ENCODE peak calls at places on chromosomes 12 and 14, in four cellular contexts. Z is tibial artery, U is tibial nerve, Y is GM10248. W is an unnamed sample.

GRCh38 chr14:78530078-78530477 is 359.9 kb downstream of the NRXN3 start:
- DNase-seq in U (no peak), Z (no peak), Y (no peak), W (peak)

GRCh38 chr12:55824726-55825125 is 4.7 kb downstream of the DNAJC14 start:
- DNase-seq in Z (no peak), Y (no peak), U (no peak), W (no peak)

GRCh38 chr12:106942775-106943174 is 12.9 kb upstream of the TMEM263 start:
- DNase-seq in Z (no peak), Y (no peak), U (no peak), W (no peak)

GRCh38 chr12:107474639-107475539 is 210.7 kb upstream of the PWP1 start:
- DNase-seq in Y (no peak), U (no peak), Z (no peak), W (no peak)

GRCh38 chr12:132327351-132328171 is 1.8 kb downstream of the GALNT9 start:
- DNase-seq in Z (no peak), U (peak), Y (no peak), W (peak)

GRCh38 chr12:91801048-91801447 is 344.6 kb downstream of the BTG1 start:
- DNase-seq in U (no peak), Y (no peak), Z (no peak), W (no peak)

GRCh38 chr14:65879218-65880009 is 466.9 kb downstream of the FUT8 start:
- DNase-seq in Z (no peak), U (no peak), Y (no peak), W (peak)

GRCh38 chr12:31965090-31965489 is 5.9 kb downstream of the RESF1 start:
- DNase-seq in Z (no peak), U (no peak), Y (no peak), W (no peak)

GRCh38 chr12:17334784-17335183 is 728.8 kb upstream of the LMO3 start:
- DNase-seq in Y (no peak), Z (no peak), U (no peak), W (peak)

DNA sequence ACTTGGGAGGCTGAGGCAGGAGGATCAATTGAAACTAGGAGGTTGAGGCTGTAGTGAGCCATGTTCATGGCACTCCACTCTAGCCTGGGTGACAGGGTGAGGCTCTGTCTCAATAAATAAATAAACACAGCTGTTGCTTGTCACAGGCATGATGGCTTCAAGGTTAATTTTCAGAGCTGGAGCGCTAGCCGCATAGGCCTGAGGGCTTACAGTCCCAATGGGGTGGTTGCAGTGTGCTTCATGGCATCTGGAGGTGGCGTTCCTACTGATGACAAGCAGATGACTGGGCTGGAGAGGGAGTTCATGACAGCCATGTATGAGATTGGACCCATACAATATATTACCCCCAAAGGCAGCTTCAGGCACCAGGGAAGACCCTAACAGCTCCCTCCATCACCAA is 1.6 kb upstream of the FMNL3 start:
- DNase-seq in Z (no peak), U (no peak), Y (no peak), W (no peak)
- TF ChIP-seq CTCF in Z (no peak), U (no peak), Y (no peak), W (no peak)

GRCh38 chr14:59020382-59020781 is 168.1 kb upstream of the DAAM1 start:
- DNase-seq in Y (no peak), U (peak), Z (no peak), W (peak)
- TF ChIP-seq CTCF in Y (peak), U (no peak), Z (peak), W (peak)

GRCh38 chr12:94150483-94151225 is 2.3 kb downstream of the PLXNC1 start:
- DNase-seq in Y (peak), Z (no peak), U (no peak), W (no peak)
- TF ChIP-seq CTCF in Y (no peak), Z (no peak), U (no peak), W (no peak)

DNA sequence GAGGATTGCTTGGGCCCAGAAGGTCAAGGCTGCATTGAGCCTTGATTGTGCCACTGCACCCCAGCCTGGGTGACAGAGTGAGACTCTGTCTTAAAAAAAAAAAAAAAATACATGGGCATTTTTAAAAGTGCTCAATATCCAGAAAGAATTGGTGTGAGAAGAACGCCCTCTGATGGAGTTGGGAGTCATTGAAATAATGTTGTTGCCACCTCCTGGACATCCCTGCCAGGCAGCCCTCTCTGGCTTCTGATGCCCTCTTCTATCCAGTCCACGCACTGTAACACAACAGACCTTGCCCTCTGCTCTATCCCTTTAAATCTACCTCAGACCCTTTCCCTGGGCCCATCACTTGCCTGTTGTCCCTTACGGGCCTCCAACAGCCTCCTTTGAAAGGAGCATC is 4.9 kb downstream of the PTGDR start:
- DNase-seq in U (no peak), Z (no peak), Y (peak), W (no peak)
- TF ChIP-seq CTCF in U (no peak), Z (no peak), Y (peak), W (no peak)

DNA sequence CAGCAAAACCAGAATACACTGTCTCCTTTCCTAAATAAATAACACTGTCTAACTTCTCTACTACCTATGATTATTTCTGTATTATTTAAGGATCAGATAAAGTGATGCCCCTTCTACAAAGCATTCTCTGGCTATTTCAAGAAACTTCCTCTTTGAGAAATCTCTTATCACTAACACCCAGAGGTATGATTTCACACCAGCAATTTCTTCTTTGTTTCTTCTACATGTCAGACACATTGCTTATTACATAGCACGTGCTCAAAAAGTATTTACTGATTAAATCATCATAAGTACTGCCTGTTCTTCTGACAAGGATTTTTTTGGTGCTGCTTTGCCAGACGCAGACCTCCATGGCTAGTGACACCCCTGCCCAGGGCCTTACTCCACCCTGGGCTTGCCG is 15.5 kb upstream of the HIGD1C start:
- DNase-seq in Z (no peak), Y (no peak), U (no peak), W (no peak)
- TF ChIP-seq CTCF in Z (no peak), Y (no peak), U (no peak), W (no peak)

GRCh38 chr12:78636253-78636855 is 228.2 kb upstream of the SYT1 start:
- DNase-seq in U (no peak), Z (no peak), Y (no peak), W (no peak)

GRCh38 chr12:78645956-78646355 is 218.6 kb upstream of the SYT1 start:
- DNase-seq in Z (no peak), Y (no peak), U (no peak), W (no peak)

GRCh38 chr12:78641837-78642423 is 222.6 kb upstream of the SYT1 start:
- DNase-seq in U (no peak), Z (no peak), Y (no peak), W (no peak)
- TF ChIP-seq CTCF in U (no peak), Z (no peak), Y (no peak), W (no peak)

DNA sequence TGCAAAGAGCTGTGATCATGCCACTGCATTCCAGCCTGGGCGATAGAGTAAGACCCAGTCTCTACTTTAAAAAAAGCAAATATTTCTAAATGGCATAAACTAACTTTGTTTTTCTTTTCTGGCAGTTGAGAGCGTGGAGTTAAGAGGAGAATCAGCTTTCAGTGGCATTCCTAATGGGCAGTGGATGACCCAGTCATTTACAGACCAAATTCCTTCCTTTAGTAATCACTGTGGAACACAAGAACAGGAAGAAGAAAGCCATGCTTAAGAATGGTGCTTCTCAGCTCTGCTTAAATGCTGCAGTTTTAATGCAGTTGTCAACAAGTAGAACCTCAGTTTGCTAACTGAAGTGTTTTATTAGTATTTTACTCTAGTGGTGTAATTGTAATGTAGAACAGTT is 21.2 kb downstream of the TDG start:
- DNase-seq in Z (no peak), U (no peak), Y (no peak), W (no peak)
- TF ChIP-seq CTCF in Z (no peak), U (no peak), Y (no peak), W (no peak)

GRCh38 chr14:62914873-62915272 is 130.4 kb downstream of the KCNH5 start:
- DNase-seq in U (no peak), Z (no peak), Y (no peak), W (no peak)
- TF ChIP-seq CTCF in U (no peak), Z (no peak), Y (no peak), W (no peak)

GRCh38 chr14:64762044-64763034 is 58.1 kb downstream of the PLEKHG3 start:
- DNase-seq in Y (no peak), U (peak), Z (peak), W (peak)

GRCh38 chr14:64765740-64766302 is 61.6 kb downstream of the PLEKHG3 start:
- DNase-seq in U (no peak), Z (peak), Y (no peak), W (no peak)

GRCh38 chr14:64764641-64765520 is 60.7 kb downstream of the PLEKHG3 start:
- DNase-seq in Y (peak), Z (peak), U (peak), W (peak)

GRCh38 chr14:64763089-64763782 is 59.0 kb downstream of the PLEKHG3 start:
- DNase-seq in Y (no peak), U (no peak), Z (no peak), W (no peak)

GRCh38 chr14:64763801-64764511 is 59.7 kb downstream of the PLEKHG3 start:
- DNase-seq in Z (peak), Y (no peak), U (peak), W (no peak)
- TF ChIP-seq CTCF in Z (peak), Y (no peak), U (no peak), W (no peak)

GRCh38 chr12:102741196-102741595 is 175.8 kb downstream of the PAH start:
- DNase-seq in Y (no peak), Z (no peak), U (no peak), W (no peak)

GRCh38 chr12:102736328-102736727 is 180.7 kb downstream of the PAH start:
- DNase-seq in Z (no peak), U (no peak), Y (no peak), W (no peak)

GRCh38 chr12:102735104-102735503 is 181.9 kb downstream of the PAH start:
- DNase-seq in U (no peak), Y (peak), Z (no peak), W (no peak)

GRCh38 chr12:102740157-102741032 is 176.6 kb downstream of the PAH start:
- DNase-seq in Z (no peak), U (no peak), Y (no peak), W (no peak)
- TF ChIP-seq CTCF in Z (no peak), U (peak), Y (peak), W (peak)

W was measured in RWPE1.